ENCODE peak calls at places on chromosomes 16 and 17, in four cellular contexts. One of them, this sample, is unnamed.
A peak's percentile ranks its signal among the peaks of the same experiment; 100 is the strongest.

GRCh38 chr16:67397451-67397801 is 4.1 kb upstream of the TPPP3 start:
- DNase-seq in A549: no peak
- DNase-seq in psoas muscle: peak; percentile 84
- DNase-seq in PC-9: no peak
- DNase-seq in this sample: no peak

GRCh38 chr17:21177401-21177800 is 36.6 kb downstream of the TMEM11 start:
- DNase-seq in A549: no peak
- DNase-seq in psoas muscle: no peak
- DNase-seq in PC-9: no peak
- DNase-seq in this sample: no peak

GRCh38 chr16:88347656-88348376 is 34.9 kb upstream of the ZNF469 start:
- DNase-seq in A549: no peak
- DNase-seq in psoas muscle: peak; percentile 35
- DNase-seq in PC-9: no peak
- DNase-seq in this sample: no peak

GRCh38 chr17:82937411-82938371 is 97.9 kb upstream of the ZNF750 start:
- DNase-seq in A549: no peak
- DNase-seq in psoas muscle: peak; percentile 47
- DNase-seq in PC-9: no peak
- DNase-seq in this sample: no peak

GRCh38 chr17:81161972-81162371 is 3.3 kb upstream of the PVALEF start:
- DNase-seq in A549: no peak
- DNase-seq in psoas muscle: no peak
- DNase-seq in PC-9: no peak
- DNase-seq in this sample: no peak

GRCh38 chr17:32275060-32276042 is 9.7 kb downstream of the RHBDL3 start:
- DNase-seq in A549: peak; percentile 84
- DNase-seq in psoas muscle: peak; percentile 75
- DNase-seq in PC-9: peak; percentile 44
- DNase-seq in this sample: peak; percentile 52

GRCh38 chr17:30981531-30982519 is 11.0 kb downstream of the RNF135 start:
- DNase-seq in A549: no peak
- DNase-seq in psoas muscle: no peak
- DNase-seq in PC-9: no peak
- DNase-seq in this sample: no peak

GRCh38 chr17:29138991-29139682 is 41.1 kb downstream of the MYO18A start:
- DNase-seq in A549: no peak
- DNase-seq in psoas muscle: peak; percentile 87
- DNase-seq in PC-9: peak; percentile 68
- DNase-seq in this sample: no peak

GRCh38 chr16:76816475-76816874 is 374.5 kb upstream of the MON1B start:
- DNase-seq in A549: no peak
- DNase-seq in psoas muscle: no peak
- DNase-seq in PC-9: no peak
- DNase-seq in this sample: no peak

GRCh38 chr17:47203984-47204721 is 5.0 kb upstream of the MYL4 start:
- DNase-seq in A549: no peak
- DNase-seq in psoas muscle: no peak
- DNase-seq in PC-9: no peak
- DNase-seq in this sample: no peak

GRCh38 chr17:55710410-55710809 is 12.3 kb downstream of the TMEM100 start:
- DNase-seq in A549: no peak
- DNase-seq in psoas muscle: no peak
- DNase-seq in PC-9: no peak
- DNase-seq in this sample: no peak

GRCh38 chr17:57914274-57915147 is 40.7 kb downstream of the CUEDC1 start:
- DNase-seq in A549: no peak
- DNase-seq in psoas muscle: no peak
- DNase-seq in PC-9: no peak
- DNase-seq in this sample: no peak

GRCh38 chr17:40813804-40814203 is 8.6 kb downstream of the KRT10 start:
- DNase-seq in A549: no peak
- DNase-seq in psoas muscle: no peak
- DNase-seq in PC-9: no peak
- DNase-seq in this sample: peak; percentile 79

GRCh38 chr17:4901648-4902344 is 1.1 kb downstream of the CHRNE start:
- DNase-seq in A549: no peak
- DNase-seq in psoas muscle: peak; percentile 86
- DNase-seq in PC-9: no peak
- DNase-seq in this sample: no peak

GRCh38 chr17:81431545-81432482 is 36.6 kb downstream of the BAHCC1 start:
- DNase-seq in A549: no peak
- DNase-seq in psoas muscle: no peak
- DNase-seq in PC-9: no peak
- DNase-seq in this sample: no peak

GRCh38 chr17:49850772-49851386 is 3.0 kb upstream of the TAC4 start:
- DNase-seq in A549: no peak
- DNase-seq in psoas muscle: no peak
- DNase-seq in PC-9: no peak
- DNase-seq in this sample: no peak

GRCh38 chr16:86566601-86566965 is at the start of gene FOXC2:
- DNase-seq in A549: peak; percentile 75
- DNase-seq in psoas muscle: peak; percentile 84
- DNase-seq in PC-9: no peak
- DNase-seq in this sample: peak; percentile 89

GRCh38 chr17:82887255-82888164 is 47.7 kb upstream of the ZNF750 start:
- DNase-seq in A549: no peak
- DNase-seq in psoas muscle: no peak
- DNase-seq in PC-9: no peak
- DNase-seq in this sample: no peak

GRCh38 chr16:3945751-3946603 is 65.5 kb upstream of the CREBBP start:
- DNase-seq in A549: peak; percentile 71
- DNase-seq in psoas muscle: no peak
- DNase-seq in PC-9: peak; percentile 86
- DNase-seq in this sample: peak; percentile 77

GRCh38 chr17:80762076-80762475 is 217.4 kb downstream of the RPTOR start:
- DNase-seq in A549: no peak
- DNase-seq in psoas muscle: no peak
- DNase-seq in PC-9: no peak
- DNase-seq in this sample: no peak

GRCh38 chr17:11803635-11804034 is 193.6 kb downstream of the ZNF18 start:
- DNase-seq in A549: no peak
- DNase-seq in psoas muscle: no peak
- DNase-seq in PC-9: no peak
- DNase-seq in this sample: no peak

GRCh38 chr16:50985733-50986132 is 165.3 kb downstream of the SALL1 start:
- DNase-seq in A549: no peak
- DNase-seq in psoas muscle: no peak
- DNase-seq in PC-9: no peak
- DNase-seq in this sample: no peak

GRCh38 chr16:28149016-28149888 is 62.5 kb downstream of the XPO6 start:
- DNase-seq in A549: no peak
- DNase-seq in psoas muscle: no peak
- DNase-seq in PC-9: no peak
- DNase-seq in this sample: no peak

GRCh38 chr17:4786516-4786915 is 352 bp upstream of the VMO1 start:
- DNase-seq in A549: no peak
- DNase-seq in psoas muscle: no peak
- DNase-seq in PC-9: no peak
- DNase-seq in this sample: no peak

GRCh38 chr16:28883221-28883996 is 5.1 kb downstream of the ATP2A1 start:
- DNase-seq in A549: no peak
- DNase-seq in psoas muscle: peak; percentile 76
- DNase-seq in PC-9: no peak
- DNase-seq in this sample: no peak

GRCh38 chr16:30527635-30528178 is 1.3 kb upstream of the ZNF768 start:
- DNase-seq in A549: no peak
- DNase-seq in psoas muscle: peak; percentile 40
- DNase-seq in PC-9: peak; percentile 86
- DNase-seq in this sample: peak; percentile 63

GRCh38 chr17:37527249-37527851 is 37.7 kb downstream of the DUSP14 start:
- DNase-seq in A549: peak; percentile 78
- DNase-seq in psoas muscle: no peak
- DNase-seq in PC-9: peak; percentile 12
- DNase-seq in this sample: peak; percentile 66

GRCh38 chr16:83913234-83913633 is 14.3 kb downstream of the MLYCD start:
- DNase-seq in A549: no peak
- DNase-seq in psoas muscle: peak; percentile 88
- DNase-seq in PC-9: no peak
- DNase-seq in this sample: no peak

GRCh38 chr17:36877774-36878173 is 59.5 kb upstream of the LHX1 start:
- DNase-seq in A549: no peak
- DNase-seq in psoas muscle: no peak
- DNase-seq in PC-9: no peak
- DNase-seq in this sample: no peak

GRCh38 chr16:68072038-68072695 is 13.0 kb upstream of the NFATC3 start:
- DNase-seq in A549: peak; percentile 60
- DNase-seq in psoas muscle: peak; percentile 95
- DNase-seq in PC-9: peak; percentile 26
- DNase-seq in this sample: peak; percentile 89

DNA sequence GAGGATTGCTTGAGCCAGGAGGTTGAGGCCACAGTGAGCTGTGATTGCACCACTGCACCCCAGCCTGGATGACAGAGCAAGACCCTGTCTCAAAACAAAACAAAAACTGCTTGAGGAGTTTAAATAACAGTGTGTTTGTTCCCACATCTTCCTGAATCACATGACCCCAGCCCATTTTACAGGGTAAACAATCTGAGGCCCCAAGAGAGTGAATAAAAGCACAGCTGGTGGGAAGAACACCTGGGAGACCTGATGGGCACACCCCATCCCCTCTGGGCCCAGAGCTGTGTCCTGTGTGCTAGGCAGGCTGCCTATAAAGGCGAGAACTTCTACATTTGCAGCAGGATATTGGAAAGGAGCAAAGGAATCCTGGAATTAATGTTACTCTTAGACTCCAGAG is 69.6 kb downstream of the PLXDC1 start:
- DNase-seq in A549: no peak
- DNase-seq in psoas muscle: no peak
- DNase-seq in PC-9: no peak
- DNase-seq in this sample: no peak
- H3K27ac ChIP-seq in A549: no peak overlapping the region
- H3K27ac ChIP-seq in psoas muscle: peak overlapping the region; percentile 15
- H3K27ac ChIP-seq in PC-9: no peak overlapping the region
- H3K27ac ChIP-seq in this sample: no peak overlapping the region

DNA sequence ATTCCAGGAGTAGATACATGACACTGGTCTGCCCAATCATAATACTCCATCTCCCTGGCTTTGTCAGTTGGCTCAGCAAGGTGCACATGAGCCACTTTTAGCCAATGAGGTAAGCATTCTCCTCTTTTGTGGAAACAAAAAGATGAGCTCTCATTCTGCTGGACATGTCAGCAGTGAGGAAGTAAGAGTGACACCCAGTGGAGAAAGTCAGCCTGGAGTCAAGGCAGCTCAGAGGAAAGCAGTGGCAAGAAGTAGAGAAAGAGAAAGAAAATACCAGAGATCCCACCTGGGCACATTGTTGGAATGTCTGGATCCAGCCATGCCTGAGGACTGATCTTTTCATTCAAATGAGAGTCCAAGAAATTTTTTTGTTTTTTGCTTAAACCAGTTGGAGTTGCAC is 496.9 kb upstream of the C16orf82 start:
- DNase-seq in A549: peak; percentile 20
- DNase-seq in psoas muscle: no peak
- DNase-seq in PC-9: no peak
- DNase-seq in this sample: no peak
- TF ChIP-seq CTCF in A549: peak; percentile 16
- TF ChIP-seq CTCF in psoas muscle: peak; percentile 11
- TF ChIP-seq CTCF in PC-9: peak; percentile 46
- TF ChIP-seq CTCF in this sample: peak; percentile 21

DNA sequence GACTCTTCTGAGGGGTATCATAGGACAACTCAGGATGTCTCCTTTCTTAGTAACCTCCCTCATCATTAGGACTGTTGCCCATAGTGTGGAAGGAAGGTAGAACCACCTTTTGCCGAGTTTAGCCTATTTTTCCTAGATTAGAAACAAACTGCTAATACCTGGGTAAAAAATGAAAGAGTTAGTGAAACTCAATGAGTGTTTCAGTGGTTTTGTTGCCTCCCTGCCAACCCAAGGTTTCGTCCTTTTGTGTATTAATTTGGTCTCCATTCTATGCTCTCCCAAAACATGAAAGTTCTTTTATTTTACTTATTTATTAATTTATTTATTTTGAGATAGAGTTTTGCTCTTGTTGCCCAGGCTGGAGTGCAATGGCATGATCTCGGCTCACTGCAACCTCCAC is 174.9 kb upstream of the KCNJ16 start:
- DNase-seq in A549: no peak
- DNase-seq in psoas muscle: no peak
- DNase-seq in PC-9: no peak
- DNase-seq in this sample: no peak
- H3K27ac ChIP-seq in A549: no peak overlapping the region
- H3K27ac ChIP-seq in psoas muscle: peak overlapping the region; percentile 50
- H3K27ac ChIP-seq in PC-9: no peak overlapping the region
- H3K27ac ChIP-seq in this sample: no peak overlapping the region

GRCh38 chr16:84982434-84982833 is 28.9 kb downstream of the ZDHHC7 start:
- DNase-seq in A549: no peak
- DNase-seq in psoas muscle: peak; percentile 80
- DNase-seq in PC-9: no peak
- DNase-seq in this sample: no peak
- TF ChIP-seq CTCF in A549: no peak
- TF ChIP-seq CTCF in psoas muscle: peak; percentile 42
- TF ChIP-seq CTCF in PC-9: no peak
- TF ChIP-seq CTCF in this sample: no peak

DNA sequence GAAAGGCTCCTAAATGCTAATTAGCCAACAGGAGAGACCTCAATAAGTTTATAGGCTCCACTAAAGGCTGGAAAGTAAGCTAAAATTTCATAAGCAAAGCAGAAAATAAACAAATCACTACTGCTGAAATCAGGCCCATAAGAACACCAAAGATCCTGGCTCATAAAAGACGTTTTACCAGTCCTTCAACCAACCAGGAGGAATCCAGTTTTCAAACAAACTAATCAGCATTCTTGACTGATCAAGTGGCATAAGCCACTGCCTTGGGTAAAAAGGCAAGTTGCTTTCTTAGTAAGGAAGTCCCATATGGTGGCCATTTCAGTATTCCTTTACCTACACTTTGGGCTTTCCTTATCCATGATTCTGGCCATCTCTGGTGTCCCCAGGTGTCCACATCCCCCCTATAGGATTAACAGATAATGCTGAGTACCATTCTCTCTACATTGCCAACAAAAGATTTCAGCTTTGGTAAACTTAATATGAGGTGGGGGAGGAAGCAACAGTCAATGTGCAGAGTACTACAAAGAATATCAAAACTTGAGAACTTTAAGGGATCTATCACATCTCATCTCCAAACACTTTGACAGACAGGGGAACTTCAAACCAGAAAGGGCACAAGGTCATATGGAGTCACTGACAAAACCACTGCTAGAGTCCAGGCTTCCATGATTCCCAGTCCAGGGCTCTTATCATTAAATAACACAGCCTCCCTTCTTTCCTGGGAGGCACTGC is 1.3 kb downstream of the TOM1L2 start:
- DNase-seq in A549: no peak
- DNase-seq in psoas muscle: no peak
- DNase-seq in PC-9: no peak
- DNase-seq in this sample: no peak
- H3K27ac ChIP-seq in A549: peak overlapping the region; percentile 88
- H3K27ac ChIP-seq in psoas muscle: peak overlapping the region; percentile 96
- H3K27ac ChIP-seq in PC-9: peak overlapping the region; percentile 40
- H3K27ac ChIP-seq in this sample: peak overlapping the region; percentile 84

GRCh38 chr16:55944377-55944802 is 69.2 kb upstream of the CES5A start:
- DNase-seq in A549: peak; percentile 46
- DNase-seq in psoas muscle: peak; percentile 76
- DNase-seq in PC-9: peak; percentile 49
- DNase-seq in this sample: peak; percentile 52
- TF ChIP-seq CTCF in A549: peak; percentile 77
- TF ChIP-seq CTCF in psoas muscle: peak; percentile 81
- TF ChIP-seq CTCF in PC-9: peak; percentile 95
- TF ChIP-seq CTCF in this sample: peak; percentile 96

This sample was measured in RWPE1.